ENCODE peak calls at places on chromosomes 12 and 14, in six cellular contexts. One of them, this sample, is unnamed.
A peak's percentile ranks its signal among the peaks of the same experiment; 100 is the strongest.

GRCh38 chr12:113276946-113277500 is 55.8 kb downstream of the TPCN1 start:
- DNase-seq in activated CD8-positive, alpha-beta memory T cell treated with anti-CD3 and anti-CD28 coated beads for 24 hours: no peak
- DNase-seq in SK-MEL-5: no peak
- DNase-seq in T-helper 2 cell: no peak
- DNase-seq in stimulated activated CD8-positive, alpha-beta memory T cell treated with anti-CD3 and anti-CD28 coated beads, Interleukin-12 subunit alpha, Interleukin-12 subunit beta, amount 100 ng/mL, for 1 hour: no peak
- DNase-seq in AG04449: no peak
- DNase-seq in this sample: no peak

GRCh38 chr12:62808166-62808879 is 126.6 kb downstream of the PPM1H start:
- DNase-seq in activated CD8-positive, alpha-beta memory T cell treated with anti-CD3 and anti-CD28 coated beads for 24 hours: no peak
- DNase-seq in SK-MEL-5: no peak
- DNase-seq in T-helper 2 cell: no peak
- DNase-seq in stimulated activated CD8-positive, alpha-beta memory T cell treated with anti-CD3 and anti-CD28 coated beads, Interleukin-12 subunit alpha, Interleukin-12 subunit beta, amount 100 ng/mL, for 1 hour: no peak
- DNase-seq in AG04449: no peak
- DNase-seq in this sample: no peak

GRCh38 chr14:59283380-59283779 is 94.9 kb downstream of the DAAM1 start:
- DNase-seq in activated CD8-positive, alpha-beta memory T cell treated with anti-CD3 and anti-CD28 coated beads for 24 hours: no peak
- DNase-seq in SK-MEL-5: no peak
- DNase-seq in T-helper 2 cell: no peak
- DNase-seq in stimulated activated CD8-positive, alpha-beta memory T cell treated with anti-CD3 and anti-CD28 coated beads, Interleukin-12 subunit alpha, Interleukin-12 subunit beta, amount 100 ng/mL, for 1 hour: no peak
- DNase-seq in AG04449: no peak
- DNase-seq in this sample: no peak

GRCh38 chr12:76670776-76671175 is 93.1 kb upstream of the ZDHHC17 start:
- DNase-seq in activated CD8-positive, alpha-beta memory T cell treated with anti-CD3 and anti-CD28 coated beads for 24 hours: no peak
- DNase-seq in SK-MEL-5: no peak
- DNase-seq in T-helper 2 cell: no peak
- DNase-seq in stimulated activated CD8-positive, alpha-beta memory T cell treated with anti-CD3 and anti-CD28 coated beads, Interleukin-12 subunit alpha, Interleukin-12 subunit beta, amount 100 ng/mL, for 1 hour: no peak
- DNase-seq in AG04449: peak; percentile 57
- DNase-seq in this sample: no peak

GRCh38 chr12:106195638-106196037 is 52.2 kb downstream of the CKAP4 start:
- DNase-seq in activated CD8-positive, alpha-beta memory T cell treated with anti-CD3 and anti-CD28 coated beads for 24 hours: no peak
- DNase-seq in SK-MEL-5: no peak
- DNase-seq in T-helper 2 cell: no peak
- DNase-seq in stimulated activated CD8-positive, alpha-beta memory T cell treated with anti-CD3 and anti-CD28 coated beads, Interleukin-12 subunit alpha, Interleukin-12 subunit beta, amount 100 ng/mL, for 1 hour: no peak
- DNase-seq in AG04449: peak; percentile 53
- DNase-seq in this sample: no peak

GRCh38 chr12:79420146-79420618 is 270.6 kb downstream of the PAWR start:
- DNase-seq in activated CD8-positive, alpha-beta memory T cell treated with anti-CD3 and anti-CD28 coated beads for 24 hours: no peak
- DNase-seq in SK-MEL-5: peak; percentile 65
- DNase-seq in T-helper 2 cell: no peak
- DNase-seq in stimulated activated CD8-positive, alpha-beta memory T cell treated with anti-CD3 and anti-CD28 coated beads, Interleukin-12 subunit alpha, Interleukin-12 subunit beta, amount 100 ng/mL, for 1 hour: no peak
- DNase-seq in AG04449: peak; percentile 93
- DNase-seq in this sample: peak; percentile 91

GRCh38 chr14:21454843-21455550 is 926 bp downstream of the CHD8 start:
- DNase-seq in activated CD8-positive, alpha-beta memory T cell treated with anti-CD3 and anti-CD28 coated beads for 24 hours: no peak
- DNase-seq in SK-MEL-5: peak; percentile 1
- DNase-seq in T-helper 2 cell: no peak
- DNase-seq in stimulated activated CD8-positive, alpha-beta memory T cell treated with anti-CD3 and anti-CD28 coated beads, Interleukin-12 subunit alpha, Interleukin-12 subunit beta, amount 100 ng/mL, for 1 hour: no peak
- DNase-seq in AG04449: no peak
- DNase-seq in this sample: no peak

GRCh38 chr12:87094356-87094755 is 838.2 kb upstream of the MGAT4C start:
- DNase-seq in activated CD8-positive, alpha-beta memory T cell treated with anti-CD3 and anti-CD28 coated beads for 24 hours: no peak
- DNase-seq in SK-MEL-5: no peak
- DNase-seq in T-helper 2 cell: no peak
- DNase-seq in stimulated activated CD8-positive, alpha-beta memory T cell treated with anti-CD3 and anti-CD28 coated beads, Interleukin-12 subunit alpha, Interleukin-12 subunit beta, amount 100 ng/mL, for 1 hour: no peak
- DNase-seq in AG04449: no peak
- DNase-seq in this sample: no peak

GRCh38 chr14:41636492-41637392 is 30.1 kb downstream of the LRFN5 start:
- DNase-seq in activated CD8-positive, alpha-beta memory T cell treated with anti-CD3 and anti-CD28 coated beads for 24 hours: no peak
- DNase-seq in SK-MEL-5: no peak
- DNase-seq in T-helper 2 cell: no peak
- DNase-seq in stimulated activated CD8-positive, alpha-beta memory T cell treated with anti-CD3 and anti-CD28 coated beads, Interleukin-12 subunit alpha, Interleukin-12 subunit beta, amount 100 ng/mL, for 1 hour: no peak
- DNase-seq in AG04449: no peak
- DNase-seq in this sample: peak; percentile 13

GRCh38 chr12:49874142-49874897 is 29.4 kb downstream of the FAIM2 start:
- DNase-seq in activated CD8-positive, alpha-beta memory T cell treated with anti-CD3 and anti-CD28 coated beads for 24 hours: no peak
- DNase-seq in SK-MEL-5: peak; percentile 25
- DNase-seq in T-helper 2 cell: no peak
- DNase-seq in stimulated activated CD8-positive, alpha-beta memory T cell treated with anti-CD3 and anti-CD28 coated beads, Interleukin-12 subunit alpha, Interleukin-12 subunit beta, amount 100 ng/mL, for 1 hour: no peak
- DNase-seq in AG04449: no peak
- DNase-seq in this sample: no peak

GRCh38 chr14:102610968-102611811 is 18.7 kb downstream of the RCOR1 start:
- DNase-seq in activated CD8-positive, alpha-beta memory T cell treated with anti-CD3 and anti-CD28 coated beads for 24 hours: no peak
- DNase-seq in SK-MEL-5: no peak
- DNase-seq in T-helper 2 cell: no peak
- DNase-seq in stimulated activated CD8-positive, alpha-beta memory T cell treated with anti-CD3 and anti-CD28 coated beads, Interleukin-12 subunit alpha, Interleukin-12 subunit beta, amount 100 ng/mL, for 1 hour: no peak
- DNase-seq in AG04449: no peak
- DNase-seq in this sample: no peak

GRCh38 chr14:93160353-93160801 is 24.3 kb downstream of the MOAP1 start:
- DNase-seq in activated CD8-positive, alpha-beta memory T cell treated with anti-CD3 and anti-CD28 coated beads for 24 hours: no peak
- DNase-seq in SK-MEL-5: peak; percentile 67
- DNase-seq in T-helper 2 cell: no peak
- DNase-seq in stimulated activated CD8-positive, alpha-beta memory T cell treated with anti-CD3 and anti-CD28 coated beads, Interleukin-12 subunit alpha, Interleukin-12 subunit beta, amount 100 ng/mL, for 1 hour: no peak
- DNase-seq in AG04449: no peak
- DNase-seq in this sample: no peak

GRCh38 chr12:54172102-54172630 is 16.6 kb downstream of the SMUG1 start:
- DNase-seq in activated CD8-positive, alpha-beta memory T cell treated with anti-CD3 and anti-CD28 coated beads for 24 hours: no peak
- DNase-seq in SK-MEL-5: no peak
- DNase-seq in T-helper 2 cell: no peak
- DNase-seq in stimulated activated CD8-positive, alpha-beta memory T cell treated with anti-CD3 and anti-CD28 coated beads, Interleukin-12 subunit alpha, Interleukin-12 subunit beta, amount 100 ng/mL, for 1 hour: no peak
- DNase-seq in AG04449: no peak
- DNase-seq in this sample: no peak

GRCh38 chr14:69535230-69535848 is 39.3 kb downstream of the CCDC177 start:
- DNase-seq in activated CD8-positive, alpha-beta memory T cell treated with anti-CD3 and anti-CD28 coated beads for 24 hours: no peak
- DNase-seq in SK-MEL-5: peak; percentile 77
- DNase-seq in T-helper 2 cell: no peak
- DNase-seq in stimulated activated CD8-positive, alpha-beta memory T cell treated with anti-CD3 and anti-CD28 coated beads, Interleukin-12 subunit alpha, Interleukin-12 subunit beta, amount 100 ng/mL, for 1 hour: no peak
- DNase-seq in AG04449: no peak
- DNase-seq in this sample: peak; percentile 17